ENCODE peak calls at places on chromosomes 1 and 21, in six cellular contexts. U is lower lobe of right lung, H is cardiac muscle cell, A is heart right ventricle, M is left ventricle myocardium inferior, Y is body of pancreas. W is an unnamed sample. For H3K4me1, the result is how much of the 10 kb centered on the place peaks cover.

GRCh38 chr1:159208460-159208825 is 3.8 kb downstream of the ACKR1 start:
- DNase-seq in A (no peak), H (no peak), Y (no peak), U (no peak), M (no peak), W (no peak)

GRCh38 chr1:11873395-11873794 is 14.7 kb upstream of the NPPB start:
- DNase-seq in A (no peak), U (no peak), M (no peak), H (no peak), Y (no peak), W (no peak)

GRCh38 chr1:22386774-22387173 is 64.9 kb upstream of the ZBTB40 start:
- DNase-seq in U (no peak), H (no peak), A (no peak), M (no peak), Y (no peak), W (no peak)

GRCh38 chr1:65541161-65541560 is 120.7 kb downstream of the LEPR start:
- DNase-seq in U (no peak), M (no peak), Y (no peak), H (no peak), A (no peak), W (no peak)

GRCh38 chr1:235417101-235417697 is 50.0 kb downstream of the TBCE start:
- DNase-seq in A (no peak), Y (peak), H (peak), M (no peak), U (no peak), W (peak)

GRCh38 chr1:3930696-3931309 is 30.7 kb upstream of the C1orf174 start:
- DNase-seq in Y (no peak), H (no peak), M (no peak), A (no peak), U (no peak), W (no peak)

GRCh38 chr21:34091607-34092006 is 18.2 kb downstream of the MRPS6 start:
- DNase-seq in Y (no peak), M (no peak), H (peak), U (no peak), A (no peak), W (no peak)

GRCh38 chr1:106498238-106498637 is 558.2 kb upstream of the PRMT6 start:
- DNase-seq in A (no peak), M (no peak), U (no peak), H (no peak), Y (no peak), W (no peak)

GRCh38 chr1:66262233-66262632 is 271.7 kb upstream of the SGIP1 start:
- DNase-seq in H (peak), M (no peak), A (no peak), Y (no peak), U (no peak), W (peak)

GRCh38 chr1:182268659-182269058 is 122.9 kb downstream of the GLUL start:
- DNase-seq in H (no peak), U (no peak), M (no peak), Y (no peak), A (no peak), W (no peak)

GRCh38 chr1:234987415-234988159 is 141.1 kb downstream of the TOMM20 start:
- DNase-seq in M (peak), Y (peak), H (peak), U (peak), A (peak), W (peak)

GRCh38 chr1:208231929-208232360 is 12.2 kb downstream of the PLXNA2 start:
- DNase-seq in A (no peak), U (no peak), Y (peak), M (no peak), H (peak), W (peak)
- H3K4me1 ChIP-seq in A (half or more), U (half or more), Y (half or more), M (half or more), H (half or more), W (half or more)

GRCh38 chr1:118983558-118984021 is 4.6 kb downstream of the TBX15 start:
- DNase-seq in U (no peak), Y (no peak), A (no peak), M (no peak), H (no peak), W (no peak)
- H3K4me3 ChIP-seq in U (no peak), Y (no peak), A (no peak), M (peak), H (no peak), W (peak)

GRCh38 chr1:93705897-93706500 is 24.4 kb upstream of the BCAR3 start:
- DNase-seq in Y (no peak), M (no peak), A (no peak), U (no peak), H (no peak), W (peak)
- H3K4me1 ChIP-seq in Y (under half), M (half or more), A (half or more), U (under half), H (under half), W (half or more)

GRCh38 chr1:2575801-2576663 is 10.5 kb upstream of the PRXL2B start:
- DNase-seq in M (no peak), Y (peak), H (no peak), U (peak), A (peak), W (no peak)
- H3K4me3 ChIP-seq in M (peak), Y (no peak), H (no peak), U (no peak), A (no peak), W (no peak)

GRCh38 chr1:39671433-39671792 is 494 bp downstream of the NT5C1A start:
- DNase-seq in U (no peak), Y (peak), M (peak), A (peak), H (no peak), W (no peak)
- H3K4me1 ChIP-seq in U (under half), Y (under half), M (half or more), A (under half), H (under half), W (under half)

GRCh38 chr1:43324810-43325209 is 12.8 kb upstream of the MPL start:
- DNase-seq in A (no peak), U (no peak), H (no peak), Y (no peak), M (no peak), W (no peak)
- H3K4me3 ChIP-seq in A (no peak), U (no peak), H (no peak), Y (no peak), M (no peak), W (no peak)

GRCh38 chr1:76234061-76234460 is 159.5 kb downstream of the ST6GALNAC3 start:
- DNase-seq in A (no peak), M (no peak), U (no peak), Y (no peak), H (no peak), W (no peak)

GRCh38 chr1:76237201-76237600 is 162.7 kb downstream of the ST6GALNAC3 start:
- DNase-seq in A (no peak), Y (no peak), H (no peak), M (no peak), U (no peak), W (no peak)

GRCh38 chr1:76230894-76231293 is 156.3 kb downstream of the ST6GALNAC3 start:
- DNase-seq in H (no peak), A (no peak), M (no peak), U (no peak), Y (no peak), W (no peak)

GRCh38 chr1:76229279-76229977 is 154.9 kb downstream of the ST6GALNAC3 start:
- DNase-seq in U (no peak), H (no peak), M (no peak), A (no peak), Y (no peak), W (no peak)

GRCh38 chr1:76231320-76231719 is 156.8 kb downstream of the ST6GALNAC3 start:
- DNase-seq in Y (no peak), H (no peak), M (no peak), U (no peak), A (no peak), W (no peak)
- H3K4me1 ChIP-seq in Y (under half), H (under half), M (under half), U (under half), A (under half), W (under half)